ENCODE peak calls at places on chromosomes 11 and 22, in eight cellular contexts. S is activated T-cell treated with anti-CD3 and anti-CD28 coated beads, Interleukin-2, amount 50 U/mL, for 24 hours; I is fibroblast of mammary gland; M is AG20443; Z is kidney epithelial cell; H is germinal center; X is astrocyte of the spinal cord; Q is heart right ventricle. L is an unnamed sample.

GRCh38 chr11:5004429-5005274 is 10.0 kb downstream of the OR51L1 start:
- DNase-seq in S (no peak), I (peak; percentile 62), M (peak; percentile 58), Z (peak; percentile 10), H (no peak), X (peak; percentile 64), Q (peak; percentile 34), L (peak; percentile 43)

GRCh38 chr11:117731689-117732290 is 65.2 kb downstream of the DSCAML1 start:
- DNase-seq in S (no peak), I (no peak), M (no peak), Z (no peak), H (no peak), X (no peak), Q (no peak), L (no peak)

GRCh38 chr22:37026325-37026724 is 6.8 kb downstream of the MPST start:
- DNase-seq in S (no peak), I (no peak), M (no peak), Z (no peak), H (no peak), X (no peak), Q (peak; percentile 30), L (no peak)

GRCh38 chr11:76860539-76861475 is at the start of gene ACER3:
- DNase-seq in S (peak; percentile 93), I (peak; percentile 83), M (peak; percentile 99), Z (peak; percentile 51), H (peak; percentile 99), X (peak; percentile 80), Q (peak; percentile 89), L (peak; percentile 98)

GRCh38 chr22:40053460-40053859 is 58.7 kb downstream of the FAM83F start:
- DNase-seq in S (no peak), I (peak; percentile 17), M (no peak), Z (no peak), H (no peak), X (no peak), Q (no peak), L (no peak)

GRCh38 chr11:73464347-73464746 is 88.1 kb downstream of the RELT start:
- DNase-seq in S (no peak), I (no peak), M (no peak), Z (no peak), H (no peak), X (peak; percentile 26), Q (no peak), L (no peak)

GRCh38 chr11:121649798-121650197 is 197.0 kb upstream of the SORL1-AS1 start:
- DNase-seq in S (no peak), I (no peak), M (no peak), Z (no peak), H (no peak), X (no peak), Q (no peak), L (no peak)

GRCh38 chr11:86303257-86303656 is 1.2 kb downstream of the HIKESHI start:
- DNase-seq in S (no peak), I (no peak), M (no peak), Z (no peak), H (no peak), X (no peak), Q (no peak), L (no peak)

GRCh38 chr11:102553835-102554282 is 23.3 kb upstream of the MMP7 start:
- DNase-seq in S (no peak), I (no peak), M (no peak), Z (no peak), H (no peak), X (no peak), Q (no peak), L (no peak)

GRCh38 chr11:133898031-133898769 is 52.9 kb upstream of the SPATA19 start:
- DNase-seq in S (peak; percentile 22), I (no peak), M (no peak), Z (no peak), H (peak; percentile 42), X (no peak), Q (no peak), L (no peak)

GRCh38 chr11:22347857-22348496 is 9.8 kb downstream of the SLC17A6 start:
- DNase-seq in S (no peak), I (no peak), M (no peak), Z (no peak), H (no peak), X (no peak), Q (no peak), L (no peak)